ENCODE peak calls at places on chromosome X, in eight cellular contexts. U is RPMI7951, O is mesendoderm, Q is DMS79 treated with DMSO at 0.1 percent for 48 hours, T is MV-4-11, R is left colon, S is AG04450, M is cardiac muscle cell. K is an unnamed sample.

GRCh38 chrX:39772057-39772832 is 325.5 kb downstream of the BCOR start:
- DNase-seq in R (no peak), T (peak; percentile 86), M (peak; percentile 81), Q (no peak), S (no peak), O (peak; percentile 87), U (peak; percentile 52), K (peak; percentile 2)

GRCh38 chrX:18286322-18286831 is 65.7 kb upstream of the BEND2 start:
- DNase-seq in U (no peak), T (no peak), M (no peak), R (no peak), S (no peak), O (no peak), Q (no peak), K (no peak)

GRCh38 chrX:85052207-85052606 is 48.5 kb downstream of the APOOL start:
- DNase-seq in T (no peak), S (no peak), U (peak; percentile 0), Q (no peak), O (no peak), M (no peak), R (no peak), K (no peak)

GRCh38 chrX:148069759-148070503 is 88.8 kb downstream of the FMR1NB start:
- DNase-seq in M (no peak), S (no peak), T (peak; percentile 83), Q (no peak), R (no peak), U (no peak), O (no peak), K (no peak)

GRCh38 chrX:120769576-120770341 is 105.9 kb downstream of the CT47B1 start:
- DNase-seq in M (peak; percentile 28), U (peak; percentile 82), Q (no peak), R (no peak), O (peak; percentile 28), S (no peak), T (peak; percentile 49), K (no peak)

GRCh38 chrX:53383376-53384087 is 38.9 kb downstream of the SMC1A start:
- DNase-seq in O (no peak), M (no peak), S (no peak), R (no peak), Q (no peak), U (no peak), T (no peak), K (no peak)

GRCh38 chrX:3807906-3808305 is 94.5 kb upstream of the PRKX start:
- DNase-seq in R (no peak), O (no peak), U (no peak), S (no peak), M (no peak), T (no peak), Q (no peak), K (no peak)

GRCh38 chrX:150765237-150765636 is 72.0 kb downstream of the MTMR1 start:
- DNase-seq in T (no peak), S (no peak), Q (no peak), R (no peak), U (no peak), M (no peak), O (no peak), K (no peak)

GRCh38 chrX:133991814-133992213 is 6.4 kb upstream of the GPC3 start:
- DNase-seq in U (no peak), T (no peak), O (no peak), S (no peak), R (no peak), M (no peak), Q (no peak), K (no peak)